ENCODE peak calls at places on chromosomes 7 and 10, in eight cellular contexts. One of them, this sample, is unnamed.

GRCh38 chr7:102445674-102446071 is 12.3 kb downstream of the ORAI2 start:
- DNase-seq in AG09319: no peak
- DNase-seq in hepatocyte: no peak
- DNase-seq in A673: no peak
- DNase-seq in body of pancreas: no peak
- DNase-seq in cardiac fibroblast: no peak
- DNase-seq in pancreas: no peak
- DNase-seq in nephron progenitor cell: no peak
- DNase-seq in this sample: no peak

GRCh38 chr10:73910764-73911552 is at the start of gene PLAU:
- DNase-seq in AG09319: no peak
- DNase-seq in hepatocyte: peak; percentile 59
- DNase-seq in A673: peak; percentile 55
- DNase-seq in body of pancreas: peak; percentile 26
- DNase-seq in cardiac fibroblast: no peak
- DNase-seq in pancreas: peak; percentile 15
- DNase-seq in nephron progenitor cell: peak; percentile 81
- DNase-seq in this sample: peak; percentile 70

GRCh38 chr7:19118896-19119301 is 1.5 kb upstream of the TWIST1 start:
- DNase-seq in AG09319: no peak
- DNase-seq in hepatocyte: no peak
- DNase-seq in A673: no peak
- DNase-seq in body of pancreas: no peak
- DNase-seq in cardiac fibroblast: no peak
- DNase-seq in pancreas: no peak
- DNase-seq in nephron progenitor cell: peak; percentile 54
- DNase-seq in this sample: no peak

GRCh38 chr10:10967029-10967428 is 50.6 kb upstream of the CELF2 start:
- DNase-seq in AG09319: no peak
- DNase-seq in hepatocyte: no peak
- DNase-seq in A673: no peak
- DNase-seq in body of pancreas: no peak
- DNase-seq in cardiac fibroblast: no peak
- DNase-seq in pancreas: no peak
- DNase-seq in nephron progenitor cell: no peak
- DNase-seq in this sample: no peak

GRCh38 chr7:96910484-96910883 is 94.9 kb upstream of the DLX6 start:
- DNase-seq in AG09319: no peak
- DNase-seq in hepatocyte: peak; percentile 26
- DNase-seq in A673: peak; percentile 32
- DNase-seq in body of pancreas: no peak
- DNase-seq in cardiac fibroblast: no peak
- DNase-seq in pancreas: no peak
- DNase-seq in nephron progenitor cell: no peak
- DNase-seq in this sample: no peak

GRCh38 chr10:21052072-21052708 is 155.1 kb upstream of the NEBL start:
- DNase-seq in AG09319: no peak
- DNase-seq in hepatocyte: no peak
- DNase-seq in A673: no peak
- DNase-seq in body of pancreas: no peak
- DNase-seq in cardiac fibroblast: no peak
- DNase-seq in pancreas: no peak
- DNase-seq in nephron progenitor cell: no peak
- DNase-seq in this sample: no peak

GRCh38 chr7:154913645-154914579 is 89.0 kb downstream of the PAXIP1 start:
- DNase-seq in AG09319: peak; percentile 18
- DNase-seq in hepatocyte: peak; percentile 91
- DNase-seq in A673: peak; percentile 68
- DNase-seq in body of pancreas: peak; percentile 93
- DNase-seq in cardiac fibroblast: peak; percentile 75
- DNase-seq in pancreas: peak; percentile 93
- DNase-seq in nephron progenitor cell: peak; percentile 98
- DNase-seq in this sample: peak; percentile 91

GRCh38 chr7:131424219-131424822 is 96.6 kb downstream of the MKLN1 start:
- DNase-seq in AG09319: no peak
- DNase-seq in hepatocyte: peak; percentile 32
- DNase-seq in A673: peak; percentile 75
- DNase-seq in body of pancreas: no peak
- DNase-seq in cardiac fibroblast: peak; percentile 69
- DNase-seq in pancreas: no peak
- DNase-seq in nephron progenitor cell: no peak
- DNase-seq in this sample: peak; percentile 22

GRCh38 chr7:33868151-33868550 is 37.2 kb upstream of the BMPER start:
- DNase-seq in AG09319: no peak
- DNase-seq in hepatocyte: no peak
- DNase-seq in A673: no peak
- DNase-seq in body of pancreas: no peak
- DNase-seq in cardiac fibroblast: peak; percentile 51
- DNase-seq in pancreas: no peak
- DNase-seq in nephron progenitor cell: no peak
- DNase-seq in this sample: no peak

GRCh38 chr10:11899067-11899876 is 76.1 kb downstream of the PROSER2 start:
- DNase-seq in AG09319: no peak
- DNase-seq in hepatocyte: no peak
- DNase-seq in A673: no peak
- DNase-seq in body of pancreas: no peak
- DNase-seq in cardiac fibroblast: no peak
- DNase-seq in pancreas: no peak
- DNase-seq in nephron progenitor cell: no peak
- DNase-seq in this sample: no peak

GRCh38 chr7:98286701-98287485 is 5.4 kb downstream of the BRI3 start:
- DNase-seq in AG09319: no peak
- DNase-seq in hepatocyte: peak; percentile 8
- DNase-seq in A673: no peak
- DNase-seq in body of pancreas: peak; percentile 52
- DNase-seq in cardiac fibroblast: no peak
- DNase-seq in pancreas: peak; percentile 53
- DNase-seq in nephron progenitor cell: no peak
- DNase-seq in this sample: no peak

GRCh38 chr10:12434277-12434676 is 84.9 kb downstream of the CAMK1D start:
- DNase-seq in AG09319: no peak
- DNase-seq in hepatocyte: no peak
- DNase-seq in A673: no peak
- DNase-seq in body of pancreas: peak; percentile 51
- DNase-seq in cardiac fibroblast: no peak
- DNase-seq in pancreas: peak; percentile 62
- DNase-seq in nephron progenitor cell: no peak
- DNase-seq in this sample: no peak

GRCh38 chr10:58266826-58267712 is 625 bp downstream of the IPMK start:
- DNase-seq in AG09319: peak; percentile 34
- DNase-seq in hepatocyte: peak; percentile 53
- DNase-seq in A673: peak; percentile 74
- DNase-seq in body of pancreas: peak; percentile 62
- DNase-seq in cardiac fibroblast: peak; percentile 79
- DNase-seq in pancreas: peak; percentile 53
- DNase-seq in nephron progenitor cell: peak; percentile 49
- DNase-seq in this sample: peak; percentile 48

GRCh38 chr7:11228515-11228914 is 254.8 kb downstream of the PHF14 start:
- DNase-seq in AG09319: no peak
- DNase-seq in hepatocyte: no peak
- DNase-seq in A673: no peak
- DNase-seq in body of pancreas: peak; percentile 53
- DNase-seq in cardiac fibroblast: peak; percentile 72
- DNase-seq in pancreas: peak; percentile 31
- DNase-seq in nephron progenitor cell: no peak
- DNase-seq in this sample: no peak

GRCh38 chr7:111198255-111198654 is 107.3 kb downstream of the LRRN3 start:
- DNase-seq in AG09319: peak; percentile 96
- DNase-seq in hepatocyte: peak; percentile 10
- DNase-seq in A673: peak; percentile 3
- DNase-seq in body of pancreas: no peak
- DNase-seq in cardiac fibroblast: peak; percentile 91
- DNase-seq in pancreas: no peak
- DNase-seq in nephron progenitor cell: no peak
- DNase-seq in this sample: no peak

GRCh38 chr10:13349776-13350274 is 1.7 kb upstream of the SEPHS1 start:
- DNase-seq in AG09319: no peak
- DNase-seq in hepatocyte: peak; percentile 81
- DNase-seq in A673: peak; percentile 36
- DNase-seq in body of pancreas: peak; percentile 44
- DNase-seq in cardiac fibroblast: peak; percentile 52
- DNase-seq in pancreas: peak; percentile 43
- DNase-seq in nephron progenitor cell: peak; percentile 64
- DNase-seq in this sample: no peak

DNA sequence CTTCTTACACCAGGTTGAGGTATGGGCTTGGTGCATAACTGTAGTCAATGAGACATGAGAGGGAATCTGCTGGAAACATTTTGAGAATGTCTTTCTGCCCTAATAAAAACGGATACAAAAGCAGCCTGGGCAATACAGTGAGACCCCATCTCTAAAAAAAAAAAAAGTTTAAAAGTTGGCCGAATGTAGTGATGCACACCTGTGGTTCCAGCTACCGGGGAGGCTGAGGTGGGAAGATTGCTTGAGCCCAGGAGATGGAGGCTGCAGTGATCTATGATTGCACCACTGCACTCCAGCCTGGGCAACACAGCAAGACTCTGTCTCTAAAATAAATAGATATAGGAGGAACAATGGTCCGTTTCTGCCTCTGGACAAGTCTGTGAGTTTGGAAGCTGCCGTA is 81.5 kb upstream of the FAM171A1 start:
- DNase-seq in AG09319: no peak
- DNase-seq in hepatocyte: no peak
- DNase-seq in A673: no peak
- DNase-seq in body of pancreas: no peak
- DNase-seq in cardiac fibroblast: no peak
- DNase-seq in pancreas: no peak
- DNase-seq in nephron progenitor cell: no peak
- DNase-seq in this sample: no peak
- TF ChIP-seq CTCF in AG09319: no peak
- TF ChIP-seq CTCF in hepatocyte: no peak
- TF ChIP-seq CTCF in A673: no peak
- TF ChIP-seq CTCF in body of pancreas: no peak
- TF ChIP-seq CTCF in cardiac fibroblast: no peak
- TF ChIP-seq CTCF in pancreas: no peak
- TF ChIP-seq CTCF in nephron progenitor cell: no peak
- TF ChIP-seq CTCF in this sample: no peak

GRCh38 chr7:133180717-133181116 is 72.2 kb upstream of the EXOC4 start:
- DNase-seq in AG09319: no peak
- DNase-seq in hepatocyte: no peak
- DNase-seq in A673: no peak
- DNase-seq in body of pancreas: no peak
- DNase-seq in cardiac fibroblast: no peak
- DNase-seq in pancreas: no peak
- DNase-seq in nephron progenitor cell: no peak
- DNase-seq in this sample: no peak
- TF ChIP-seq CTCF in AG09319: no peak
- TF ChIP-seq CTCF in hepatocyte: no peak
- TF ChIP-seq CTCF in A673: no peak
- TF ChIP-seq CTCF in body of pancreas: no peak
- TF ChIP-seq CTCF in cardiac fibroblast: no peak
- TF ChIP-seq CTCF in pancreas: no peak
- TF ChIP-seq CTCF in nephron progenitor cell: no peak
- TF ChIP-seq CTCF in this sample: no peak

DNA sequence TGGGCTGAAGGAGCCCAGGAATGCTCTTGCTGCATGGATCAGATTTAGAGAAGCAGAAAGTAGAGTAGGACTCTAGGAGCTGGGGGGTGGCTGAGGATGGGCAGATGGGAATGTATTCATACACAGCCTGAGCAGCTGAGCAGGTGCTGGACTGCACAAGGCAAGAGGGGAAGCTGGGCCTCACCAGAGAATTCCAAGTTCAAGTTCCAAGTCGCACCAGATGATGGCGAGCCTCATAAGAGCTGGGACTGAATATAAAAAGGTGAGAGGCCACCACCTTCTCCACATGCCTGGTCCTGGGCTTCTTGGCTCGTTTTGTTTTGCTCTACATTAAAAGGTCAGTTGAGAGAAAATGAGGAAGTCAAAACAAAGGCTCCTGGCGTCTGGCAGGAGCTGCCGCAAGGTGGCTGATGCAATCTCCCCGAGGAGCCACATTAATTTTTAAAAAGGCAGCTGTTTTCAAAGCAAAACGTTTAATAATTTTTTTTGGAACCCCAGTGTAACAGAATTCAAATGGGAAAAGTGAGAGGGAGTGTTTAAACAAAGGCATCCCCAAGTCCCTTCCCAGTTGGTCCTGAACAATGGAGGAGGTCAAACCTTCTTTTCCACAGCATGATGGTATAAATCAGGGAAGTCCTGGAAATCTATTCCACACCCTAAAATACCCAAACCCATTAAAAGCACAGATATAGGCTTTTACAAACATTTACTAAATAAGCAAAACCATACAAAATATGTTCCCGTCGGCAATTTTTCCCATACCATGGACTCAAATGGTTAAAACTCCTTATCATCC is 9.5 kb downstream of the CYREN start:
- DNase-seq in AG09319: no peak
- DNase-seq in hepatocyte: no peak
- DNase-seq in A673: no peak
- DNase-seq in body of pancreas: no peak
- DNase-seq in cardiac fibroblast: no peak
- DNase-seq in pancreas: no peak
- DNase-seq in nephron progenitor cell: no peak
- DNase-seq in this sample: peak; percentile 32
- TF ChIP-seq CTCF in AG09319: no peak
- TF ChIP-seq CTCF in hepatocyte: no peak
- TF ChIP-seq CTCF in A673: no peak
- TF ChIP-seq CTCF in body of pancreas: no peak
- TF ChIP-seq CTCF in cardiac fibroblast: peak; percentile 5
- TF ChIP-seq CTCF in pancreas: no peak
- TF ChIP-seq CTCF in nephron progenitor cell: no peak
- TF ChIP-seq CTCF in this sample: no peak

GRCh38 chr7:158646766-158647474 is 57.7 kb downstream of the NCAPG2 start:
- DNase-seq in AG09319: no peak
- DNase-seq in hepatocyte: no peak
- DNase-seq in A673: peak; percentile 34
- DNase-seq in body of pancreas: peak; percentile 37
- DNase-seq in cardiac fibroblast: no peak
- DNase-seq in pancreas: no peak
- DNase-seq in nephron progenitor cell: peak; percentile 27
- DNase-seq in this sample: no peak
- TF ChIP-seq CTCF in AG09319: peak; percentile 27
- TF ChIP-seq CTCF in hepatocyte: peak; percentile 24
- TF ChIP-seq CTCF in A673: peak; percentile 77
- TF ChIP-seq CTCF in body of pancreas: peak; percentile 29
- TF ChIP-seq CTCF in cardiac fibroblast: peak; percentile 52
- TF ChIP-seq CTCF in pancreas: peak; percentile 24
- TF ChIP-seq CTCF in nephron progenitor cell: peak; percentile 45
- TF ChIP-seq CTCF in this sample: peak; percentile 23

GRCh38 chr10:30445716-30446115 is 11.7 kb downstream of the MAP3K8 start:
- DNase-seq in AG09319: no peak
- DNase-seq in hepatocyte: no peak
- DNase-seq in A673: no peak
- DNase-seq in body of pancreas: no peak
- DNase-seq in cardiac fibroblast: peak; percentile 50
- DNase-seq in pancreas: no peak
- DNase-seq in nephron progenitor cell: no peak
- DNase-seq in this sample: no peak
- TF ChIP-seq CTCF in AG09319: no peak
- TF ChIP-seq CTCF in hepatocyte: no peak
- TF ChIP-seq CTCF in A673: no peak
- TF ChIP-seq CTCF in body of pancreas: no peak
- TF ChIP-seq CTCF in cardiac fibroblast: no peak
- TF ChIP-seq CTCF in pancreas: no peak
- TF ChIP-seq CTCF in nephron progenitor cell: no peak
- TF ChIP-seq CTCF in this sample: no peak

DNA sequence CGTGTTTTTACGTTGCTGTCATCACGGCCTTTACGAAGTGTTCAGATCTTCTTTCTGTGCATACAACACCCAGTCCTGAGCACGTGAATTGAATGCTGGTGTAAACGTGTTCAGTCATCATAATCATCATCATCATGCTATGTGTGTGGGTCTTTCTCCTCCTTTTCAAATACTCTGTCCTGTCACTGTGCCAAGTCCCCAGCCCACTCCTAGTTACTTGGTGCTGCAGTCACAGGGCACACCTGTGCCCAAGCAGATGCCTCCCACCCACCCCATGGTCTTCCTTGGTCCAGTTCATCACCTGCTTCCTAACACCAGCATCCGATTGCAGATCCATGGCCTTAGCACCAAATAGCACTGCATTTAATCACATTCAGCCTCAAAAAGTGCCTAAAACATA is 78.6 kb upstream of the MGMT start:
- DNase-seq in AG09319: no peak
- DNase-seq in hepatocyte: no peak
- DNase-seq in A673: no peak
- DNase-seq in body of pancreas: no peak
- DNase-seq in cardiac fibroblast: no peak
- DNase-seq in pancreas: no peak
- DNase-seq in nephron progenitor cell: no peak
- DNase-seq in this sample: no peak
- TF ChIP-seq CTCF in AG09319: no peak
- TF ChIP-seq CTCF in hepatocyte: no peak
- TF ChIP-seq CTCF in A673: no peak
- TF ChIP-seq CTCF in body of pancreas: no peak
- TF ChIP-seq CTCF in cardiac fibroblast: no peak
- TF ChIP-seq CTCF in pancreas: no peak
- TF ChIP-seq CTCF in nephron progenitor cell: no peak
- TF ChIP-seq CTCF in this sample: no peak